ENCODE peak calls at places on chromosomes 3 and 15, in four cellular contexts. C is stimulated activated CD8-positive, alpha-beta memory T cell treated with anti-CD3 and anti-CD28 coated beads, Interleukin-15, amount 100 ng/mL, for 24 hours; Z is hepatocyte; E is COR-L47. P is an unnamed sample.

GRCh38 chr15:66070220-66070934 is 183.2 kb downstream of the MEGF11 start:
- DNase-seq in Z (no peak), E (no peak), C (no peak), P (no peak)

GRCh38 chr3:45807645-45808540 is 11.6 kb upstream of the SLC6A20 start:
- DNase-seq in E (peak), C (no peak), Z (no peak), P (no peak)

GRCh38 chr3:60461199-60461598 is 790.1 kb downstream of the FHIT start:
- DNase-seq in E (no peak), C (no peak), Z (no peak), P (no peak)

GRCh38 chr3:179450901-179451334 is 352 bp downstream of the GNB4 start:
- DNase-seq in Z (peak), E (no peak), C (no peak), P (no peak)

GRCh38 chr15:74988007-74988800 is 7.2 kb upstream of the SCAMP5 start:
- DNase-seq in Z (peak), E (peak), C (no peak), P (no peak)

GRCh38 chr15:57218826-57219576 is 157.3 kb upstream of the CGNL1 start:
- DNase-seq in Z (peak), E (peak), C (no peak), P (no peak)

GRCh38 chr3:59559721-59560514 is 510.1 kb upstream of the CFAP20DC start:
- DNase-seq in E (no peak), Z (peak), C (no peak), P (no peak)

GRCh38 chr15:70374096-70374495 is 276.4 kb upstream of the TLE3 start:
- DNase-seq in Z (no peak), E (no peak), C (no peak), P (no peak)

GRCh38 chr15:60373745-60374144 is 24.0 kb downstream of the ANXA2 start:
- DNase-seq in E (no peak), Z (no peak), C (no peak), P (no peak)

GRCh38 chr3:20111836-20112235 is 71.6 kb downstream of the KAT2B start:
- DNase-seq in E (no peak), Z (no peak), C (no peak), P (no peak)

GRCh38 chr3:168162172-168162571 is 66.4 kb upstream of the GOLIM4 start:
- DNase-seq in C (no peak), E (no peak), Z (no peak), P (no peak)

GRCh38 chr3:167941234-167941995 is 154.3 kb downstream of the GOLIM4 start:
- DNase-seq in C (no peak), Z (peak), E (no peak), P (no peak)

P was measured in thoracic aorta.